ENCODE peak calls at places on chromosomes 11 and 22, in eight cellular contexts. I, N, U, K, V, S, A and P are unnamed samples.

GRCh38 chr11:40924915-40925314 is 534.5 kb downstream of the LRRC4C start:
- DNase-seq in I (no peak), N (no peak), U (no peak), K (no peak), V (no peak), S (no peak), A (no peak), P (no peak)

GRCh38 chr11:119388103-119388502 is 6.6 kb upstream of the USP2 start:
- DNase-seq in I (no peak), N (no peak), U (no peak), K (no peak), V (no peak), S (no peak), A (no peak), P (no peak)

GRCh38 chr11:93489841-93490240 is 53.4 kb downstream of the SMCO4 start:
- DNase-seq in I (no peak), N (no peak), U (no peak), K (no peak), V (no peak), S (no peak), A (no peak), P (no peak)

GRCh38 chr11:130181295-130182272 is 22.0 kb downstream of the ST14 start:
- DNase-seq in I (no peak), N (no peak), U (peak; percentile 67), K (no peak), V (peak; percentile 46), S (peak; percentile 83), A (no peak), P (peak; percentile 89)

GRCh38 chr11:133386262-133386661 is 146.0 kb downstream of the OPCML start:
- DNase-seq in I (no peak), N (no peak), U (no peak), K (no peak), V (no peak), S (no peak), A (no peak), P (no peak)

GRCh38 chr22:29626497-29627195 is 23.2 kb downstream of the NF2 start:
- DNase-seq in I (no peak), N (no peak), U (peak; percentile 86), K (no peak), V (no peak), S (peak; percentile 91), A (no peak), P (no peak)

GRCh38 chr11:61092908-61093763 is 9.2 kb upstream of the CD5 start:
- DNase-seq in I (no peak), N (no peak), U (no peak), K (no peak), V (no peak), S (no peak), A (no peak), P (no peak)

GRCh38 chr22:24460418-24461089 is 33.2 kb downstream of the ADORA2A start:
- DNase-seq in I (no peak), N (no peak), U (peak; percentile 47), K (no peak), V (no peak), S (peak; percentile 28), A (no peak), P (peak; percentile 87)

GRCh38 chr11:79060534-79060933 is 380.3 kb downstream of the TENM4 start:
- DNase-seq in I (no peak), N (no peak), U (no peak), K (no peak), V (no peak), S (peak; percentile 21), A (no peak), P (no peak)

GRCh38 chr11:20055312-20055711 is 105.0 kb downstream of the DBX1 start:
- DNase-seq in I (no peak), N (no peak), U (no peak), K (no peak), V (no peak), S (no peak), A (no peak), P (no peak)

GRCh38 chr22:38181453-38182200 is at the start of gene PLA2G6:
- DNase-seq in I (peak; percentile 100), N (peak; percentile 99), U (peak; percentile 99), K (peak; percentile 99), V (peak; percentile 98), S (peak; percentile 98), A (peak; percentile 98), P (peak; percentile 99)

DNA sequence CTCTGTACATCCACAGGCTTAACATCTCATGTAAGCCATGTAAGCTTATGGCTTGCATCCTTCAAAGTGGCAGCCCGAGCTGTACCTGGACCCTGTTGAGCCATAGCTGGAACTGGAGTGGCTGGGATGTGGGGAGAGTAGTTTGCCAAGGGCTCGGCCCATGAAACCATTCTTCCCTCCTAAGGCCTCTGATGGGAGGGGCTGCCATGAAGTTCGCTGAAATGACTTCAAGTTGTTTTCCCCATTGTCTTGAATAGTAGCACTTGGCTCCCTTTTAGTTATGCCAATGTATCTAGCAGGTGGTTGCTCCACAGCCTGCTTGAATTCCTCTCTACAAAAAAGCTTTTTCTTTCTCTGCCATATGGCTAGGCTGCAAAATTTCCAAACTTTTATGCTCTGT is 5.2 kb upstream of the CHORDC1 start:
- DNase-seq in I (peak; percentile 48), N (no peak), U (no peak), K (no peak), V (no peak), S (no peak), A (no peak), P (no peak)
- H3K27ac ChIP-seq in I (no peak overlapping the region), N (no peak overlapping the region), U (no peak overlapping the region), K (no peak overlapping the region), V (no peak overlapping the region), S (no peak overlapping the region), A (no peak overlapping the region), P (no peak overlapping the region)

DNA sequence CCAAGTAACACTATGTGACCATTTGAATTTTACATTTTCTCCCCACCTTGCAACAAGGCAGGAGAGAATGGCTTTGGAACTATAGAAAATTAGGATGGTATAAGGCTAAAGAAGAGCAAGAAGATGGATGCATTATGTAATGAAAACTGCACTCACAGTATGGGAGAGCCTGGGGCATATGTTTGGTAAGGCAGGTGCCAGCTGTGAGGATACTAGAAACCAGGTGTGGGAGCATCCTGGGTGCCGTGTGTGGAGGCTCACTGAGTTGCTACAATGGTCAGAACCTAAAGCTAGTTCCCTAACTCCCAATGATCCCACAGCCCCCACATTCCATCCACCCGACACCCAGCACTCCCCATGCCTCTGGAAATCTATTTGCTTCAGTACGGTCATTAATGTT is 42.9 kb downstream of the UBASH3B start:
- DNase-seq in I (no peak), N (no peak), U (no peak), K (no peak), V (no peak), S (no peak), A (no peak), P (no peak)
- H3K4me1 ChIP-seq in I (no peaks in the 10 kb centered on the region), N (no peaks in the 10 kb centered on the region), U (no peaks in the 10 kb centered on the region), K (peaks cover 11% of the 10 kb centered on the region), V (peaks cover 19% of the 10 kb centered on the region), S (peaks cover 3% of the 10 kb centered on the region), A (no peaks in the 10 kb centered on the region), P (peaks cover 15% of the 10 kb centered on the region)

GRCh38 chr22:46650078-46650810 is 30.1 kb downstream of the GRAMD4 start:
- DNase-seq in I (no peak), N (no peak), U (no peak), K (no peak), V (no peak), S (no peak), A (no peak), P (no peak)

GRCh38 chr22:46652081-46652929 is 32.1 kb downstream of the GRAMD4 start:
- DNase-seq in I (no peak), N (peak; percentile 69), U (peak; percentile 59), K (no peak), V (peak; percentile 88), S (peak; percentile 28), A (no peak), P (no peak)

GRCh38 chr22:46651316-46651715 is 31.1 kb downstream of the GRAMD4 start:
- DNase-seq in I (no peak), N (no peak), U (no peak), K (no peak), V (no peak), S (no peak), A (no peak), P (no peak)

GRCh38 chr22:46646531-46647211 is 26.5 kb downstream of the GRAMD4 start:
- DNase-seq in I (no peak), N (no peak), U (no peak), K (no peak), V (no peak), S (no peak), A (no peak), P (no peak)

DNA sequence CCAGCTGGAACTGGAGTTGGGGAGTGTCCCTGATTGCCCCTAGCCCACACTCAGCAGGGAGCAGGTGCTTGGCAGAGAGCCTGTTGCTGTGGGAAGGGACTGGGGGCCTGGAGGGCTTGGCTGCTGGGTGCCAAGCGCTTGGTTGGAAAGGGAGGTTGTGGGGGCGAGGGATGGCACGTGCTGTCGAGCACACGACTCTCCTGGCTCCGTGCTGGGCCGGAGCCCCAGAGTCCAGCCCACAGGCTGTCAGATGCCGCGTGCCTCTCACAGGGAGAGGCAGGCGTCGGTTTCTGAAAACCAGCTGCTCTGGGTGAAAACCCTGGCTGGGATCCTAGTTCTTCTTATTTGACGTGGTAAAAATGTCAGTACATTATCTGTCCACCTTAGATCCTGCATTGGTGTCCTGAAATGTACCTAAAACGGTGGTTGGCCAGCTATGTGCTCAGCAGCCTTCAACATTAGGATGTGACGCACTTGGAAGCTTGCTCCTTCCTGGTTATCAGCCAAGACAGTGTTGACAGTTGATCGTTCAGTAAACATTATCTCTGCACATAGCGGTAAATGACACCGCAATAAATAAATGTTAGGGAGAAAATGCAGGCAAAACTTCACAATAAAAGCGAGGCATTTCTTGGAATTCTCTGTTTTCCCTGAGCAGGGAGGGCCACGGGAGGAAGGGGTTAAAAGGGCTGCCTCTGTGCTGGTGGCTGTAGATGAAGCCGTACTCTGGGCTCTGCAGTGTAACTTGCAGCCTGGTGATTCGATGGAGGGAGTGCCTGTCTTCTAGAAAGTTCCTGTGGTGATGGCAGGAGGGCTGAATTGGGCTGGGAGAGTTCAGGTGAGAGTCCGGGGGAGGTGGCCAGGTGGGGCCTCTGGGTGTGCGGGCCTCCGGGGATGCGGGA is 29.2 kb downstream of the GRAMD4 start:
- DNase-seq in I (no peak), N (no peak), U (peak; percentile 78), K (no peak), V (peak; percentile 93), S (peak; percentile 71), A (no peak), P (no peak)
- H3K27ac ChIP-seq in I (no peak overlapping the region), N (peak overlapping the region; percentile 44), U (peak overlapping the region; percentile 82), K (no peak overlapping the region), V (peak overlapping the region; percentile 82), S (peak overlapping the region; percentile 78), A (no peak overlapping the region), P (no peak overlapping the region)

GRCh38 chr11:59756845-59757244 is 1.7 kb downstream of the STX3 start:
- DNase-seq in I (peak; percentile 38), N (no peak), U (no peak), K (peak; percentile 53), V (peak; percentile 25), S (peak; percentile 15), A (no peak), P (peak; percentile 53)

GRCh38 chr11:59759900-59760299 is 4.7 kb downstream of the STX3 start:
- DNase-seq in I (no peak), N (no peak), U (no peak), K (no peak), V (no peak), S (no peak), A (no peak), P (no peak)

GRCh38 chr11:59755701-59756495 is 722 bp downstream of the STX3 start:
- DNase-seq in I (peak; percentile 71), N (peak; percentile 86), U (peak; percentile 80), K (peak; percentile 82), V (peak; percentile 49), S (peak; percentile 63), A (peak; percentile 82), P (peak; percentile 15)

GRCh38 chr11:59756496-59756840 is 1.3 kb downstream of the STX3 start:
- DNase-seq in I (no peak), N (no peak), U (no peak), K (no peak), V (peak; percentile 10), S (no peak), A (no peak), P (no peak)

GRCh38 chr11:59758638-59759037 is 3.5 kb downstream of the STX3 start:
- DNase-seq in I (no peak), N (no peak), U (no peak), K (no peak), V (no peak), S (no peak), A (no peak), P (no peak)
- H3K4me1 ChIP-seq in I (peaks cover 4% of the 10 kb centered on the region), N (peaks cover 6% of the 10 kb centered on the region), U (no peaks in the 10 kb centered on the region), K (peaks cover 45% of the 10 kb centered on the region), V (peaks cover 15% of the 10 kb centered on the region), S (peaks cover 5% of the 10 kb centered on the region), A (peaks cover 19% of the 10 kb centered on the region), P (peaks cover 16% of the 10 kb centered on the region)